ENCODE peak calls at places on chromosomes 6 and 20, in four cellular contexts. P is pancreas, Y is BE2C, A is tibial artery. E is an unnamed sample.

GRCh38 chr6:13217206-13217905 is 111.0 kb downstream of the TBC1D7 start:
- DNase-seq in P (no peak), Y (no peak), A (no peak), E (no peak)

GRCh38 chr6:148998704-148999103 is 251.9 kb downstream of the UST start:
- DNase-seq in A (no peak), Y (no peak), P (no peak), E (no peak)

GRCh38 chr6:81790034-81790433 is 37.6 kb upstream of the TENT5A start:
- DNase-seq in Y (no peak), A (no peak), P (no peak), E (no peak)

GRCh38 chr20:36572701-36573102 is 695 bp upstream of the TGIF2 start:
- DNase-seq in P (peak; percentile 25), A (no peak), Y (no peak), E (no peak)

GRCh38 chr6:21887301-21888185 is 294.0 kb downstream of the SOX4 start:
- DNase-seq in A (peak; percentile 26), P (no peak), Y (no peak), E (no peak)

GRCh38 chr20:38430679-38431325 is 4.3 kb downstream of the SNHG17 start:
- DNase-seq in Y (no peak), A (no peak), P (no peak), E (no peak)

GRCh38 chr6:16273266-16273665 is 34.9 kb downstream of the GMPR start:
- DNase-seq in P (no peak), Y (no peak), A (no peak), E (no peak)

GRCh38 chr20:63328716-63329275 is 32.4 kb downstream of the CHRNA4 start:
- DNase-seq in Y (no peak), A (no peak), P (no peak), E (no peak)

GRCh38 chr20:13790708-13791107 is 5.9 kb downstream of the NDUFAF5 start:
- DNase-seq in Y (no peak), P (no peak), A (no peak), E (no peak)

GRCh38 chr20:36542019-36542488 is 735 bp downstream of the MYL9 start:
- DNase-seq in Y (peak; percentile 33), A (peak; percentile 63), P (no peak), E (no peak)

GRCh38 chr6:108598316-108598863 is 37.7 kb downstream of the FOXO3 start:
- DNase-seq in Y (no peak), A (no peak), P (no peak), E (no peak)

GRCh38 chr6:41119508-41119907 is 34.6 kb downstream of the TREML1 start:
- DNase-seq in P (no peak), Y (no peak), A (no peak), E (no peak)

GRCh38 chr20:31857861-31858835 is 12.2 kb downstream of the DUSP15 start:
- DNase-seq in A (no peak), P (no peak), Y (no peak), E (no peak)

GRCh38 chr6:163306000-163306399 is 108.5 kb upstream of the QKI start:
- DNase-seq in P (no peak), Y (no peak), A (no peak), E (no peak)

GRCh38 chr6:87393026-87393622 is 14.6 kb upstream of the CFAP206 start:
- DNase-seq in A (no peak), Y (peak; percentile 30), P (no peak), E (no peak)

GRCh38 chr6:52243282-52243893 is 912 bp downstream of the IL17F start:
- DNase-seq in P (no peak), A (no peak), Y (no peak), E (no peak)

GRCh38 chr6:161922631-161923119 is 648.8 kb upstream of the AGPAT4 start:
- DNase-seq in A (no peak), Y (peak; percentile 77), P (peak; percentile 75), E (peak; percentile 44)

GRCh38 chr6:161301338-161301737 is 27.5 kb upstream of the AGPAT4 start:
- DNase-seq in Y (no peak), P (no peak), A (peak; percentile 35), E (peak; percentile 43)

DNA sequence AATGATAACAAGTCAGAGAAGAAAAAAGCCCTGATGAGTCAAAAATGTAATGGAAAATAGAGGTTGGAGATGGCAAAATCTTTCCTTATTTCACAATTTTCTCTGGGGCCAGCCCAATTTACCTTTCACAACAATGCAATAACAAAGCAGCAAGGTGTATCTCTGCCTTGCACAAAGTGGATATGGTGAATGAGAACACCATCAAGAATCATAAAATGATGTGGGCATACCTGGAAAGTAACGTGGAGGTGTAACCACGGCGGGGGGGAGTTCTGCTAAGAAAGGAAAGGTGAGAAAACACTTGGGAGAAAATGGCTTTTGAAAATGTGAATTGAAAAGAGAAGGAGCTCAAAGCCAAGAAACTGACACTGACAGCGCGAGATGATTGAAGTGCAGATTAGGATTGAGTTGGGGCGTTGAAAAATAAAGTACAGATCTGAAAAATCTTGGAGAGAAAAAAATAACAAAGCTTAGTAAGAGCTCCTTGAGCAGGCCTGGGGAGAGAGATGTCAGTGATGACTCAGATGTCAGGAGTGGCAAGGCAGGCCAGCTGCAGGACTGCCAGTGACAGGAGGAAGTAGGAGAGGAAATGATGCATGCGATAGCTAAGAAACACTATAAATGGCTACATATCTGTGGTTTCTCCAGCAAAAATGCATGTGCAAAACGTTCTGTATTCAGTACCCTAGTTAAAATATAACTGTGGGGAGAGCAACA is 26.2 kb downstream of the ARHGAP18 start:
- DNase-seq in Y (peak; percentile 58), P (peak; percentile 63), A (peak; percentile 86), E (peak; percentile 58)
- H3K4me3 ChIP-seq in Y (no peak overlapping the region), P (peak overlapping the region; percentile 2), A (no peak overlapping the region), E (no peak overlapping the region)

GRCh38 chr20:23123886-23124285 is 37.8 kb upstream of the CD93 start:
- DNase-seq in A (no peak), P (no peak), Y (no peak), E (no peak)

GRCh38 chr20:23120936-23121765 is 35.0 kb upstream of the CD93 start:
- DNase-seq in A (no peak), P (no peak), Y (no peak), E (no peak)

GRCh38 chr20:23121766-23122095 is 35.6 kb upstream of the CD93 start:
- DNase-seq in Y (no peak), A (no peak), P (no peak), E (no peak)

GRCh38 chr20:23122959-23123655 is 37.0 kb upstream of the CD93 start:
- DNase-seq in A (no peak), Y (no peak), P (no peak), E (no peak)

GRCh38 chr20:23122321-23122720 is 36.2 kb upstream of the CD93 start:
- DNase-seq in A (no peak), P (no peak), Y (no peak), E (no peak)
- H3K4me1 ChIP-seq in A (no peaks in the 10 kb centered on the region), P (no peaks in the 10 kb centered on the region), Y (no peaks in the 10 kb centered on the region), E (peaks cover 30% of the 10 kb centered on the region)

DNA sequence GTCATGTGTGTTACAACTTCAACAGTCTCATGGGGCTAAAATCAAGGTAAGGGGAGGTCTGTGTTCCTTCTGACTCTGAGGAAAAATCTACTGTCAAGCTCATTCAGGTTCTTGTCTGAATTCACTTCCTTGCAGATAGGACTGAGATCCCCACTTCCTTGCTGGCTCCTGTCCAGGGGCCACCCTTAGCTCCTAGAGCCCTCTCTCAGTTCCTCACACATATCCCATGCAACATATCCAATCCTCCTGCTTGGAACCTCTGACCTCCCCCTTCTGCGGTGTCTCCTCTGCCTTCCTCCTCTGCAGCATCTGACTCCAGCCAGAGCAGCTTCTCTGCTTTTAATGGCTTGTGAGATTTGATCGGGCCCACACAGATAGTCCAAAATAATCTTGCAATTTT is 27.1 kb upstream of the MICB start:
- DNase-seq in A (no peak), Y (no peak), P (no peak), E (no peak)
- H3K4me3 ChIP-seq in A (no peak overlapping the region), Y (no peak overlapping the region), P (no peak overlapping the region), E (no peak overlapping the region)

GRCh38 chr6:15249371-15250019 is 3.6 kb downstream of the JARID2 start:
- DNase-seq in A (no peak), Y (no peak), P (no peak), E (no peak)
- H3K4me1 ChIP-seq in A (peaks cover 30% of the 10 kb centered on the region), Y (peaks cover 10% of the 10 kb centered on the region), P (peaks cover 1% of the 10 kb centered on the region), E (peaks cover 6% of the 10 kb centered on the region)

DNA sequence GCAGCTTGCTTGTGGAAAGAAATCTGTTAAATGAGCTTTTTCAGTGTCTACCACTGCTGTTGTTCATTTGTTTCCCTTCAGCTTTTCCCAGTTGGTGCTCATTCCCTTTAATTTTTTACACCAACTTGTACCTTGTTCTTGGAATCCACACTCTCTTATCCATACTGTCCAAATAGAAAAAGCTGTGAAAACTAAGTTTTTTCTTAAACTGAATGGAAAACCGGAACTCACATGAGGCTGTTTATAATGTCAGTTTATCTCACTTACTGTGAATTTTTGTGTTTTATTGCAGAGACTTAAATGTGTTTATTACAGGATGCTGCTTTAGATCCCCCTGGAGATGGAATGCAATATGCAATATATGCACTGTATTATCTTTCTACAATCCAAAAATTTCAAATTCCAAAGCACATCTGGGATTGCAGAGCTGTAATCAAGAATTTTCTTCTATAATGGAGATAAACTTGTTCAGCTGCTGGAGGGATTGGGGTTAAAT is 66.5 kb downstream of the MKKS start:
- DNase-seq in A (no peak), Y (no peak), P (no peak), E (no peak)
- H3K4me3 ChIP-seq in A (no peak overlapping the region), Y (no peak overlapping the region), P (no peak overlapping the region), E (no peak overlapping the region)

GRCh38 chr6:129707028-129707427 is 2.9 kb downstream of the ARHGAP18 start:
- DNase-seq in Y (no peak), A (no peak), P (no peak), E (no peak)
- H3K4me1 ChIP-seq in Y (no peaks in the 10 kb centered on the region), A (peaks cover 19% of the 10 kb centered on the region), P (peaks cover 5% of the 10 kb centered on the region), E (no peaks in the 10 kb centered on the region)

GRCh38 chr6:10531942-10532341 is 10.8 kb downstream of the GCNT2 start:
- DNase-seq in Y (no peak), A (peak; percentile 25), P (no peak), E (no peak)
- H3K4me3 ChIP-seq in Y (no peak overlapping the region), A (no peak overlapping the region), P (no peak overlapping the region), E (no peak overlapping the region)

DNA sequence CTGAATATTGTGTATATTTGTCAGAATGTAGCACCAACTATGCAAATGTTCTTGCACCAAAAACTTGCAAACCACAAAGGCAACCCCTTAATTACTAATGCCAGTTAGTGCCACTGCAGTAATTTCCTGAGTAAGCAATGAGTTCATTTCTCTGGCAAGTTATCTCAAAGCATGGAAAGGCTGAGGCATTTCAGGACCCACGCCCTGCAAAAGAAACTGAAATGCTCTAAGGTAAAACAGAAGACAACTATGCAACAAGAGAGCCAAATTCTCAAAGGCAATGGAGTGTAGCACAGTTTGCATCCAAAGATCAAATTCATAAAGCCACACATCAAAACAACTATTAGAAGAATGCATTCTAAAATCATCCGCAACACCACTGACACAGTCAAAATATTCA is 994.4 kb downstream of the EYS start:
- DNase-seq in P (no peak), Y (no peak), A (no peak), E (no peak)
- H3K4me1 ChIP-seq in P (no peaks in the 10 kb centered on the region), Y (no peaks in the 10 kb centered on the region), A (no peaks in the 10 kb centered on the region), E (no peaks in the 10 kb centered on the region)